ENCODE peak calls at places on chromosomes 13 and 19, in five cellular contexts. One of them, this sample, is unnamed.
A peak's percentile ranks its signal among the peaks of the same experiment; 100 is the strongest.

GRCh38 chr19:58033741-58034475 is at the start of gene ZSCAN1:
- DNase-seq in K562: no peak
- DNase-seq in cardiac muscle cell: peak; percentile 92
- DNase-seq in heart right ventricle: peak; percentile 93
- DNase-seq in fibroblast of lung: peak; percentile 86
- DNase-seq in this sample: peak; percentile 81

GRCh38 chr19:45468159-45468651 is 409 bp downstream of the FOSB start:
- DNase-seq in heart right ventricle: no peak
- DNase-seq in fibroblast of lung: no peak
- DNase-seq in cardiac muscle cell: peak; percentile 44
- DNase-seq in K562: no peak
- DNase-seq in this sample: no peak

GRCh38 chr13:83065136-83065535 is 817.1 kb downstream of the SLITRK1 start:
- DNase-seq in cardiac muscle cell: no peak
- DNase-seq in K562: no peak
- DNase-seq in fibroblast of lung: peak; percentile 97
- DNase-seq in heart right ventricle: no peak
- DNase-seq in this sample: peak; percentile 87

GRCh38 chr13:50326746-50327145 is 311.5 kb downstream of the KCNRG start:
- DNase-seq in K562: no peak
- DNase-seq in fibroblast of lung: no peak
- DNase-seq in cardiac muscle cell: no peak
- DNase-seq in heart right ventricle: no peak
- DNase-seq in this sample: peak; percentile 21

GRCh38 chr13:114074671-114075315 is 57.6 kb downstream of the RASA3 start:
- DNase-seq in K562: no peak
- DNase-seq in fibroblast of lung: no peak
- DNase-seq in cardiac muscle cell: no peak
- DNase-seq in heart right ventricle: no peak
- DNase-seq in this sample: no peak

GRCh38 chr13:106354961-106355360 is 180.5 kb downstream of the EFNB2 start:
- DNase-seq in K562: no peak
- DNase-seq in fibroblast of lung: no peak
- DNase-seq in heart right ventricle: no peak
- DNase-seq in cardiac muscle cell: no peak
- DNase-seq in this sample: no peak

GRCh38 chr19:35907377-35907745 is 734 bp downstream of the TYROBP start:
- DNase-seq in cardiac muscle cell: peak; percentile 64
- DNase-seq in K562: no peak
- DNase-seq in fibroblast of lung: no peak
- DNase-seq in heart right ventricle: no peak
- DNase-seq in this sample: no peak

GRCh38 chr19:17835182-17836006 is 12.4 kb downstream of the JAK3 start:
- DNase-seq in fibroblast of lung: no peak
- DNase-seq in cardiac muscle cell: no peak
- DNase-seq in K562: no peak
- DNase-seq in heart right ventricle: no peak
- DNase-seq in this sample: no peak

GRCh38 chr13:111281751-111282311 is 38.6 kb upstream of the TEX29 start:
- DNase-seq in cardiac muscle cell: no peak
- DNase-seq in heart right ventricle: peak; percentile 47
- DNase-seq in fibroblast of lung: peak; percentile 83
- DNase-seq in K562: no peak
- DNase-seq in this sample: peak; percentile 73

GRCh38 chr13:35906636-35907035 is 224.5 kb downstream of the DCLK1 start:
- DNase-seq in fibroblast of lung: no peak
- DNase-seq in heart right ventricle: no peak
- DNase-seq in cardiac muscle cell: no peak
- DNase-seq in K562: no peak
- DNase-seq in this sample: no peak

GRCh38 chr19:2109278-2109864 is 12.7 kb downstream of the IZUMO4 start:
- DNase-seq in K562: no peak
- DNase-seq in cardiac muscle cell: no peak
- DNase-seq in heart right ventricle: no peak
- DNase-seq in fibroblast of lung: no peak
- DNase-seq in this sample: no peak

GRCh38 chr13:111031531-111031961 is 83.6 kb upstream of the ARHGEF7 start:
- DNase-seq in heart right ventricle: no peak
- DNase-seq in K562: no peak
- DNase-seq in fibroblast of lung: peak; percentile 59
- DNase-seq in cardiac muscle cell: no peak
- DNase-seq in this sample: peak; percentile 67

GRCh38 chr19:19039901-19040300 is 6.5 kb downstream of the ARMC6 start:
- DNase-seq in heart right ventricle: no peak
- DNase-seq in K562: no peak
- DNase-seq in fibroblast of lung: no peak
- DNase-seq in cardiac muscle cell: no peak
- DNase-seq in this sample: no peak

GRCh38 chr13:20411638-20412342 is 113.9 kb downstream of the CRYL1 start:
- DNase-seq in fibroblast of lung: no peak
- DNase-seq in K562: no peak
- DNase-seq in cardiac muscle cell: no peak
- DNase-seq in heart right ventricle: no peak
- DNase-seq in this sample: no peak

GRCh38 chr19:28544451-28545261 is 668.3 kb downstream of the UQCRFS1 start:
- DNase-seq in heart right ventricle: no peak
- DNase-seq in fibroblast of lung: no peak
- DNase-seq in cardiac muscle cell: no peak
- DNase-seq in K562: peak; percentile 51
- DNase-seq in this sample: no peak

GRCh38 chr13:113378825-113379224 is 14.9 kb upstream of the GRTP1 start:
- DNase-seq in heart right ventricle: no peak
- DNase-seq in fibroblast of lung: no peak
- DNase-seq in K562: no peak
- DNase-seq in cardiac muscle cell: no peak
- DNase-seq in this sample: no peak

GRCh38 chr19:6261883-6262282 is 17.9 kb downstream of the MLLT1 start:
- DNase-seq in fibroblast of lung: no peak
- DNase-seq in heart right ventricle: no peak
- DNase-seq in K562: no peak
- DNase-seq in cardiac muscle cell: no peak
- DNase-seq in this sample: no peak

GRCh38 chr13:98189841-98190505 is 12.9 kb upstream of the RNF113B start:
- DNase-seq in heart right ventricle: peak; percentile 55
- DNase-seq in cardiac muscle cell: no peak
- DNase-seq in K562: no peak
- DNase-seq in fibroblast of lung: no peak
- DNase-seq in this sample: no peak

DNA sequence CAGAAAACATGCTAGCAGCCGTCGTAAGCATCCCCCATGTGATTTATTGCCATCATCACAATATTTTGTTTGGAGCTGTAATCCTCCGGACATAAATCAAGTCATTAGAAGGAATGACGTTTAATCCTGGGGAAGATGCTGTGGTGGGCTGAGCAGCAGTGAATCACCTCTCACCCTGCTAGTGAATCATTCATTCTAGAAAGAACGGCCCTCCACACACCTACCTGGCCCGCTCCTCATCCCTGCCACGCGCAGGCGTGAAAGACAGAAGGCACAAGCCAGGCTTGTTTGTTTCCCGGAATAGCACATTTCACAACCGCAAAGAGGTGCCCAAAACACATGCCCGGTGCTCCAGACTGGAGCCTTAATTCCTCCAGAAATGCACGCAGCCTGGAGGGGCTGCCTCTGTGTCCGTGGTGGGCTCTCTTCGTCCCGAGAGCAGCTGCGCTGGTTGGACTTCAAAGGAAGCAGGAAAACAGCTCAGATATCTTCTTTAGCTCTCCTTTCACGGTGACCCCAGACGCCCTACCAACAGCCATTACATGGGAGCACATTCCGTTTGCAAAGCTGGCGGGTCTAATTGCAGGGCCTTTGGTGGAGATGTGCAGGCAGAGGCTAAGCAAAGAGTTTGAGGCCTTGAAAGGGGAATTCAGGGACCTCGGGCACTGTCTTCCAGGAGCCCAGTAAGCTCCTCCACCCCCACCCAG is 41.2 kb upstream of the KCTD15 start:
- DNase-seq in K562: no peak
- DNase-seq in heart right ventricle: no peak
- DNase-seq in fibroblast of lung: no peak
- DNase-seq in cardiac muscle cell: no peak
- DNase-seq in this sample: no peak
- TF ChIP-seq CTCF in K562: no peak
- TF ChIP-seq CTCF in heart right ventricle: no peak
- TF ChIP-seq CTCF in fibroblast of lung: no peak
- TF ChIP-seq CTCF in cardiac muscle cell: no peak
- TF ChIP-seq CTCF in this sample: no peak

DNA sequence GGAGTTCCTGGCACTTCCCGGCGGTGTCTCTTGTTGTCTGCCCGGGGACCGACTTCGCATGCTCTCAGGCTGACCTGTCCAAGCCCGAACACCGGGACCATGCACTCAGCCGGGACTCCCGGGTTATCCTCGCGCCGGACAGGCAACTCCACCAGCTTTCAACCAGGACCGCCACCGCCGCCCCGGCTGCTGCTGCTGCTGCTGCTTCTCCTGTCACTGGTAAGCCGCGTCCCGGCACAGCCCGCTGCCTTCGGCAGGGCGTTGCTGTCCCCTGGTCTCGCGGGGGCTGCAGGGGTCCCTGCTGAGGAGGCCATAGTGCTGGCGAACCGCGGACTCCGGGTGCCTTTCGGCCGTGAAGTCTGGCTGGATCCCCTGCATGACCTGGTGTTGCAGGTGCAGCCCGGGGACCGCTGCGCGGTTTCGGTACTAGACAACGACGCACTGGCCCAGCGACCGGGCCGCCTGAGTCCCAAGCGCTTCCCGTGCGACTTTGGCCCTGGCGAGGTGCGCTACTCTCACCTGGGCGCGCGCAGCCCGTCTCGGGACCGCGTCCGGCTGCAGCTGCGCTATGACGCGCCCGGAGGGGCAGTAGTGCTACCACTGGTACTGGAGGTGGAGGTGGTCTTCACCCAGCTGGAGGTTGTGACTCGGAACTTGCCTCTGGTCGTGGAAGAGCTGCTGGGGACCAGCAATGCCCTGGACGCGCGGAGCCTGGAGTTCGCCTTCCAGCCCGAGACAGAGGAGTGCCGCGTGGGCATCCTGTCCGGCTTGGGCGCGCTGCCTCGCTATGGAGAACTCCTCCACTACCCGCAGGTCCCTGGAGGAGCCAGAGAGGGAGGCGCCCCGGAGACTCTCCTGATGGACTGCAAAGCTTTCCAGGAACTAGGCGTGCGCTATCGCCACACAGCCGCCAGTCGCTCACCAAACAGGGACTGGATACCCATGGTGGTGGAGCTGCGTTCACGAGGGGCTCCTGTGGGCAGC is 661 bp downstream of the FREM2 start:
- DNase-seq in fibroblast of lung: peak; percentile 2
- DNase-seq in heart right ventricle: no peak
- DNase-seq in cardiac muscle cell: peak; percentile 62
- DNase-seq in K562: no peak
- DNase-seq in this sample: peak; percentile 36
- H3K4me3 ChIP-seq in fibroblast of lung: peak overlapping the region; percentile 57
- H3K4me3 ChIP-seq in heart right ventricle: peak overlapping the region; percentile 11
- H3K4me3 ChIP-seq in cardiac muscle cell: peak overlapping the region; percentile 64
- H3K4me3 ChIP-seq in K562: no peak overlapping the region
- H3K4me3 ChIP-seq in this sample: peak overlapping the region; percentile 42

DNA sequence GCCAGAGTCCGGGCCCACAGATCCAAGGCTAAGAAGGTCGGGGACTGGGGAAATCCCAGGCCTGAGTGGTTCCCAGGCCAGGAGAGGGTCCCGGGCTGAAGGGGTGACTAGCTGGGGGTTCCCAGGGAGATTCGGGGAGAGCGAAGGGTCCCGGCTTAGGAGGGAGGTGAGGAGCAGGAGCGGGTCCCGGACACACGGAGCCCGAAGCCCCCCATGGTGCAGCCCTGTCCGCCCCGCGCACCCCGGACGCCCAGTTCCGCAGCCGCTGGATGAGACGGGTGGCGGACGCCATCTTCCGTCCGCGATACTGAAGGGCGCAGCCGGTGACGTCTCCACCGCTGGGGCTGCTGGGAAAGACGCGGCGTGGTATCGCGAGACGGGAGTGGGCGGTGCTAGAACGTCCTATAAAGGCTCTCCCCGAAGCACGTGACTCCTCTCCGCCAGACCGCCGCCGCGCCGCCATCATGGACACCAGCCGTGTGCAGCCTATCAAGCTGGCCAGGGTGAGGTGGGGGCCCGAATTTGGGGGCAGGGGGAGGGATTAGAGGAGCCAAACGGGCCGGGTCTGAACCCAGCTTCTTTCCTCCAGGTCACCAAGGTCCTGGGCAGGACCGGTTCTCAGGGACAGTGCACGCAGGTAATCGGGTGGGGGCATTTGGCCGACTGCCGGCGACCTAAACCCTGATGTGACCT is at the start of the genes NDUFA7 and RPS28:
- DNase-seq in fibroblast of lung: peak; percentile 96
- DNase-seq in heart right ventricle: peak; percentile 97
- DNase-seq in K562: peak; percentile 92
- DNase-seq in cardiac muscle cell: peak; percentile 98
- DNase-seq in this sample: peak; percentile 95
- TF ChIP-seq CTCF in fibroblast of lung: peak; percentile 15
- TF ChIP-seq CTCF in heart right ventricle: peak; percentile 60
- TF ChIP-seq CTCF in K562: peak; percentile 37
- TF ChIP-seq CTCF in cardiac muscle cell: peak; percentile 11
- TF ChIP-seq CTCF in this sample: peak; percentile 24

GRCh38 chr19:15776991-15777787 is 10.3 kb upstream of the OR10H5 start:
- DNase-seq in K562: no peak
- DNase-seq in heart right ventricle: no peak
- DNase-seq in fibroblast of lung: no peak
- DNase-seq in cardiac muscle cell: no peak
- DNase-seq in this sample: no peak
- H3K4me3 ChIP-seq in K562: no peak overlapping the region
- H3K4me3 ChIP-seq in heart right ventricle: no peak overlapping the region
- H3K4me3 ChIP-seq in fibroblast of lung: no peak overlapping the region
- H3K4me3 ChIP-seq in cardiac muscle cell: no peak overlapping the region
- H3K4me3 ChIP-seq in this sample: no peak overlapping the region

DNA sequence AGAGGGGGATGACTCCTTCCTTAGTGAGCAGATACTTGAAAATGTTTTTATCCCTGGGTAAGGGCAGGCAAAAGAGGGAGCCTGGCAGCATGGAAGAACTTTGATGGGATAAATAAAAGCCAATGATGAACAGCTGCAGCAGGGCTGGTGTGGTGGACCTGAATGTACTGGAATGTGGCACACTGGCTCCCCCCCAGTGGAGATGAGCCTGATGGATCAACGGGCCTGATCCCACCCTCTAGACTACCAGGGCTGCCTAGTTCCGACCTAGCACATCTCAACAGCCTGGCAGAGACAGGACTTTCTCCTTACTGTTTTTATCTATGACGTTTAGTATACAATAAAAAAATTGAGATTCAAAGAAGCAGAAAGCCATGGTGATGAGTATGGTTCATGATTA is 20.5 kb downstream of the NLRP11 start:
- DNase-seq in heart right ventricle: no peak
- DNase-seq in fibroblast of lung: no peak
- DNase-seq in cardiac muscle cell: no peak
- DNase-seq in K562: no peak
- DNase-seq in this sample: no peak
- TF ChIP-seq CTCF in heart right ventricle: no peak
- TF ChIP-seq CTCF in fibroblast of lung: no peak
- TF ChIP-seq CTCF in cardiac muscle cell: no peak
- TF ChIP-seq CTCF in K562: no peak
- TF ChIP-seq CTCF in this sample: no peak

This sample was measured in astrocyte of the spinal cord.